ENCODE peak calls at places on chromosomes 7 and 10, in eight cellular contexts. J is HFFc6; F is LNCaP clone FGC; E is ELR; Y is activated naive CD4-positive, alpha-beta T cell treated with anti-CD3 and anti-CD28 coated beads, Interleukin-2, amount 50 U/mL, for 72 hours; T is CD8-positive, alpha-beta memory T cell; O is hypothalamus; B is left ventricle myocardium inferior. W is an unnamed sample.

GRCh38 chr7:27245798-27246691 is 3.4 kb downstream of the EVX1 start:
- DNase-seq in O (no peak), B (no peak), F (no peak), E (no peak), J (no peak), T (no peak), Y (no peak), W (no peak)

GRCh38 chr7:64192148-64192704 is 14.8 kb upstream of the ZNF735 start:
- DNase-seq in E (no peak), O (no peak), Y (no peak), F (no peak), J (no peak), B (no peak), T (no peak), W (no peak)

GRCh38 chr10:28652703-28653102 is 24.6 kb upstream of the BAMBI start:
- DNase-seq in E (no peak), B (no peak), J (no peak), F (no peak), T (no peak), O (no peak), Y (no peak), W (no peak)

GRCh38 chr10:22666287-22667092 is 47.9 kb downstream of the PIP4K2A start:
- DNase-seq in E (no peak), T (peak; percentile 49), F (no peak), O (no peak), Y (no peak), J (no peak), B (no peak), W (no peak)

GRCh38 chr10:15313844-15314243 is 57.2 kb downstream of the FAM171A1 start:
- DNase-seq in T (no peak), J (no peak), F (no peak), E (no peak), Y (no peak), O (peak; percentile 48), B (no peak), W (no peak)

GRCh38 chr10:78977761-78978305 is 90.9 kb upstream of the ZMIZ1 start:
- DNase-seq in E (peak; percentile 81), B (no peak), J (peak; percentile 68), F (no peak), T (no peak), O (no peak), Y (no peak), W (peak; percentile 68)

GRCh38 chr7:70143089-70144044 is 545.1 kb downstream of the AUTS2 start:
- DNase-seq in B (no peak), O (no peak), T (no peak), Y (no peak), J (no peak), F (no peak), E (no peak), W (no peak)

GRCh38 chr10:119270893-119271361 is 63.6 kb downstream of the GRK5 start:
- DNase-seq in J (no peak), E (peak; percentile 36), O (no peak), F (no peak), Y (peak; percentile 67), B (peak; percentile 87), T (peak; percentile 25), W (no peak)

GRCh38 chr10:182441-183201 is 47.4 kb downstream of the ZMYND11 start:
- DNase-seq in Y (no peak), J (peak; percentile 9), B (no peak), T (no peak), O (no peak), F (peak; percentile 17), E (peak; percentile 68), W (no peak)

GRCh38 chr10:15419279-15419874 is 48.3 kb upstream of the FAM171A1 start:
- DNase-seq in B (no peak), E (peak; percentile 60), J (peak; percentile 21), O (no peak), T (no peak), Y (no peak), F (peak; percentile 13), W (peak; percentile 52)

GRCh38 chr10:82477776-82478175 is 602.8 kb downstream of the NRG3 start:
- DNase-seq in O (no peak), B (no peak), Y (no peak), E (no peak), T (no peak), J (no peak), F (no peak), W (no peak)

GRCh38 chr7:36752026-36752735 is 27.9 kb upstream of the AOAH start:
- DNase-seq in Y (no peak), E (no peak), T (no peak), B (no peak), O (no peak), F (no peak), J (no peak), W (no peak)

GRCh38 chr7:75691793-75692543 is 46.8 kb downstream of the HIP1 start:
- DNase-seq in T (no peak), E (no peak), F (no peak), B (no peak), Y (no peak), O (no peak), J (no peak), W (no peak)

GRCh38 chr7:118877187-118877586 is 652.7 kb downstream of the ANKRD7 start:
- DNase-seq in B (no peak), T (no peak), E (no peak), Y (no peak), O (no peak), F (no peak), J (no peak), W (no peak)

W was measured in AG08396.